ENCODE peak calls at places on chromosomes 11 and 22, in nine cellular contexts. R is gastrocnemius medialis, C is ovary, A is fibroblast of lung, G is IMR-90, W is GM23338, N is heart right ventricle, B is endothelial cell of umbilical vein, P is pancreas. T is an unnamed sample.
A peak's percentile ranks its signal among the peaks of the same experiment; 100 is the strongest.

GRCh38 chr22:45620707-45621106 is 50.9 kb upstream of the ATXN10 start:
- DNase-seq in R (no peak), C (no peak), A (no peak), G (no peak), W (no peak), N (no peak), B (no peak), P (no peak), T (no peak)

GRCh38 chr11:123474994-123475393 is 44.9 kb downstream of the GRAMD1B start:
- DNase-seq in R (no peak), C (no peak), A (no peak), G (peak; percentile 47), W (no peak), N (no peak), B (peak; percentile 61), P (no peak), T (no peak)

GRCh38 chr11:56841210-56841810 is 92.8 kb upstream of the OR9G4 start:
- DNase-seq in R (peak; percentile 17), C (peak; percentile 37), A (peak; percentile 62), G (peak; percentile 56), W (peak; percentile 82), N (peak; percentile 40), B (peak; percentile 64), P (peak; percentile 12), T (no peak)

GRCh38 chr11:15673408-15673811 is 558.7 kb downstream of the INSC start:
- DNase-seq in R (no peak), C (no peak), A (no peak), G (no peak), W (no peak), N (peak; percentile 38), B (no peak), P (no peak), T (peak; percentile 72)

GRCh38 chr11:926341-926916 is 759 bp downstream of the AP2A2 start:
- DNase-seq in R (peak; percentile 49), C (peak; percentile 44), A (peak; percentile 49), G (peak; percentile 69), W (no peak), N (peak; percentile 53), B (peak; percentile 85), P (peak; percentile 31), T (no peak)

GRCh38 chr11:88421530-88421929 is 84.0 kb upstream of the CTSC start:
- DNase-seq in R (no peak), C (no peak), A (no peak), G (peak; percentile 48), W (peak; percentile 32), N (peak; percentile 29), B (no peak), P (no peak), T (no peak)

GRCh38 chr11:125494601-125494986 is 1.5 kb downstream of the FEZ1 start:
- DNase-seq in R (no peak), C (no peak), A (peak; percentile 16), G (peak; percentile 14), W (no peak), N (no peak), B (no peak), P (no peak), T (no peak)

GRCh38 chr22:38036392-38037062 is 20.7 kb upstream of the PICK1 start:
- DNase-seq in R (no peak), C (no peak), A (no peak), G (no peak), W (no peak), N (no peak), B (no peak), P (no peak), T (no peak)

GRCh38 chr22:50304528-50305392 is 2.7 kb downstream of the PLXNB2 start:
- DNase-seq in R (peak; percentile 35), C (no peak), A (peak; percentile 34), G (no peak), W (no peak), N (peak; percentile 46), B (no peak), P (peak; percentile 53), T (no peak)

GRCh38 chr22:29555065-29555644 is 1.6 kb upstream of the THOC5 start:
- DNase-seq in R (no peak), C (peak; percentile 33), A (peak; percentile 24), G (peak; percentile 18), W (no peak), N (peak; percentile 13), B (no peak), P (no peak), T (no peak)

GRCh38 chr11:133337905-133338536 is 194.3 kb downstream of the OPCML start:
- DNase-seq in R (no peak), C (no peak), A (no peak), G (no peak), W (peak; percentile 49), N (no peak), B (no peak), P (no peak), T (no peak)

GRCh38 chr22:41742918-41743317 is 43.6 kb downstream of the MEI1 start:
- DNase-seq in R (no peak), C (no peak), A (no peak), G (no peak), W (peak; percentile 55), N (no peak), B (no peak), P (no peak), T (no peak)

GRCh38 chr22:20721409-20722218 is 52.3 kb upstream of the SERPIND1 start:
- DNase-seq in R (no peak), C (no peak), A (no peak), G (no peak), W (no peak), N (no peak), B (no peak), P (no peak), T (no peak)

GRCh38 chr11:84097186-84097585 is 811.0 kb upstream of the CCDC90B start:
- DNase-seq in R (no peak), C (no peak), A (no peak), G (no peak), W (no peak), N (no peak), B (no peak), P (no peak), T (no peak)

GRCh38 chr11:134014502-134014901 is 54.4 kb upstream of the JAM3 start:
- DNase-seq in R (no peak), C (no peak), A (no peak), G (no peak), W (peak; percentile 77), N (peak; percentile 57), B (no peak), P (peak; percentile 36), T (no peak)

GRCh38 chr11:118572914-118573550 is 823 bp downstream of the ARCN1 start:
- DNase-seq in R (no peak), C (no peak), A (peak; percentile 33), G (peak; percentile 75), W (peak; percentile 12), N (no peak), B (peak; percentile 79), P (no peak), T (peak; percentile 88)

GRCh38 chr11:118290923-118291322 is 13.6 kb upstream of the CD3E start:
- DNase-seq in R (no peak), C (no peak), A (no peak), G (no peak), W (peak; percentile 70), N (peak; percentile 22), B (peak; percentile 68), P (peak; percentile 37), T (no peak)

GRCh38 chr11:47716692-47717091 is 1.5 kb upstream of the AGBL2 start:
- DNase-seq in R (no peak), C (no peak), A (no peak), G (no peak), W (no peak), N (no peak), B (no peak), P (no peak), T (no peak)
- TF ChIP-seq CTCF in R (no peak), C (no peak), A (no peak), G (no peak), W (no peak), N (no peak), B (no peak), P (no peak), T (no peak)

DNA sequence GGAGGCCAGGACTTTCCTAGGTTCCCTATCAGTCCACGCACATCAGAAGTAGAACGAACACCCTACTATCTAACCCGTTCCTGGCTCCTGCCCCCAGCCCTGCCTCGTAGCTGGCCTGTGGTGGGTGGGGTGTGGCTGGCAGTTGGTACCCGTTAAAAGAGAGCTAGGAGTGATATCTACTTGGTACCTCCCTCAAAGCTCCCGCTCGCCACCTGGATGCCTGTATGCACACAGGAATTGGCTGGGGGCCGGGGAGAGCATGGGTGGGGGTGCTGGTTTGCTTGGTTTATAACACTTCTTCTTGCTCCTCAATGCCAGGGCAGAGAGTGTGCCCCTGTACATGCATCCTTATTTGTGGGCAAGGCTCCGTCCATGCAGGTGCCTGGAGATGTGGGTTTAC is 14.0 kb upstream of the NECTIN1 start:
- DNase-seq in R (no peak), C (no peak), A (no peak), G (no peak), W (no peak), N (no peak), B (no peak), P (no peak), T (no peak)
- H3K4me3 ChIP-seq in R (no peak overlapping the region), C (no peak overlapping the region), A (no peak overlapping the region), G (no peak overlapping the region), W (peak overlapping the region; percentile 70), N (no peak overlapping the region), B (no peak overlapping the region), P (no peak overlapping the region), T (no peak overlapping the region)

DNA sequence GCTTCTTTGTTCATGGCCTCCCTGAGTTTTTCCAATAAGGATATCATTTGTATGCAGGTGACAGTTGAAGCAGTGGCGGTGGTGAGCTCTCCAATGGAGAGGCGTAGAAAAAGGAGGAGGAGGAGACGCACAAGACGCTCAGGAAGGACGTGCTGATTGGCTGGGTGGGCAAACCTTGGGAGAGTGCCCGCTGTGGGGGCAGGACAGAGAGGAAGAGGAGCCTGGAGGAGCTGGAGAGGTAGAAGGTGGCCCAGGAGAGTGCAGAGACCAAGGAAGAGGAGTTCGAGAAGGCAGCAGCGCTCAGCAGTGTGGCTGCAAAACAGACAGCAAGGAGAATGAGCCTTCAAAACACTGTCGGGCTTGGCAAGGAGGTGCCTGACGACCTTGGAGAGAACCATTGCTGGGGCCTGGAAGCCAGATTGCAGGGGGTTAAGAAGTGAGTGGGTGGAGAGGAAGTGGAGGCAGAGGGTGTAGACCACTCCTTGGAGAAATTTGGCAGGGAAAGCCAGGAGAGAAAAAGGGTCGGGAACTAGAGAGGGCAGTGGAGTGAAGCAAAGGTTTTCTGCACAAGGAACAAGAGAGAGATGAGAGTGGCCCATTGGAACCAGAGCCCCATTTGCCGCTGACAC is 7.5 kb downstream of the CLCF1 start:
- DNase-seq in R (no peak), C (peak; percentile 52), A (no peak), G (no peak), W (no peak), N (no peak), B (no peak), P (no peak), T (no peak)
- H3K27ac ChIP-seq in R (no peak overlapping the region), C (peak overlapping the region; percentile 75), A (no peak overlapping the region), G (peak overlapping the region; percentile 80), W (no peak overlapping the region), N (no peak overlapping the region), B (no peak overlapping the region), P (no peak overlapping the region), T (peak overlapping the region; percentile 98)

DNA sequence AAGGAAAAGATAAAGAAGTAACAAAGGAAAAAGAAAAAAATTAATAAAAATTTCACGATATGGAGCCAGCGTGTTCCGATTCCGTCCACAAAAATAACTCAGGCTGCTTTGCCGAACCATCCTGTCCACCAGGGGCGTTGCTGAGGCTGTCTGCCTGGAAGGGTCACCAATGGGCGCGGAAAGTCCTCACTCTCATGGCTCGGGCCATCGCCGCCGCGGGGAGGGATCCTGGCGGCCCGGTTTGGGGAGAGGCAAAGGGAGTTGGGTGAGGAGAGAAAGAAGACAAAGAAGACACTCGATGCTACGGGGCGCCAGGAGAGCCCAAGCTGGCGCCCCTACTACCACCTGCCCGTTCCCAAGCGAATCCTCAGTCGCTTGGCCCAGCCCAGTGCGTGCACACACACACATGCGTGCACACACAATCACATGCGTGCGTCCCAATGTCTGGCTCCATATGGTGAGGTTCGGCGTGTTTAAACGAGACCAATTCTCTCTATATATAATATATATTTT is 5.6 kb upstream of the PYGM start:
- DNase-seq in R (peak; percentile 57), C (no peak), A (no peak), G (no peak), W (peak; percentile 80), N (no peak), B (no peak), P (no peak), T (no peak)
- TF ChIP-seq CTCF in R (peak; percentile 37), C (peak; percentile 15), A (peak; percentile 9), G (no peak), W (peak; percentile 71), N (peak; percentile 21), B (no peak), P (no peak), T (peak; percentile 18)